ENCODE peak calls at places on chromosomes 6 and 20, in six cellular contexts. One of them, this sample, is unnamed.

GRCh38 chr6:117188627-117189201 is 76.6 kb upstream of the VGLL2 start:
- DNase-seq in left ventricle myocardium inferior: no peak
- DNase-seq in foreskin fibroblast: peak
- DNase-seq in breast epithelium: no peak
- DNase-seq in testis: no peak
- DNase-seq in fibroblast of lung: no peak
- DNase-seq in this sample: peak

GRCh38 chr6:7680393-7681075 is 45.4 kb upstream of the BMP6 start:
- DNase-seq in breast epithelium: no peak
- DNase-seq in left ventricle myocardium inferior: no peak
- DNase-seq in foreskin fibroblast: no peak
- DNase-seq in testis: no peak
- DNase-seq in fibroblast of lung: no peak
- DNase-seq in this sample: no peak

GRCh38 chr6:133130863-133131262 is 110.3 kb upstream of the EYA4 start:
- DNase-seq in foreskin fibroblast: peak
- DNase-seq in left ventricle myocardium inferior: peak
- DNase-seq in breast epithelium: peak
- DNase-seq in fibroblast of lung: peak
- DNase-seq in testis: peak
- DNase-seq in this sample: peak

GRCh38 chr20:38473353-38473795 is 731 bp downstream of the RALGAPB start:
- DNase-seq in left ventricle myocardium inferior: no peak
- DNase-seq in foreskin fibroblast: peak
- DNase-seq in fibroblast of lung: peak
- DNase-seq in breast epithelium: peak
- DNase-seq in testis: no peak
- DNase-seq in this sample: no peak

GRCh38 chr6:4805553-4806307 is 29.5 kb downstream of the CDYL start:
- DNase-seq in left ventricle myocardium inferior: peak
- DNase-seq in foreskin fibroblast: peak
- DNase-seq in fibroblast of lung: peak
- DNase-seq in testis: peak
- DNase-seq in breast epithelium: no peak
- DNase-seq in this sample: no peak

GRCh38 chr6:47428746-47429664 is 48.6 kb upstream of the CD2AP start:
- DNase-seq in fibroblast of lung: no peak
- DNase-seq in foreskin fibroblast: no peak
- DNase-seq in testis: no peak
- DNase-seq in breast epithelium: no peak
- DNase-seq in left ventricle myocardium inferior: no peak
- DNase-seq in this sample: no peak

GRCh38 chr6:154721460-154721859 is 11.8 kb upstream of the SCAF8 start:
- DNase-seq in left ventricle myocardium inferior: no peak
- DNase-seq in testis: no peak
- DNase-seq in foreskin fibroblast: no peak
- DNase-seq in fibroblast of lung: peak
- DNase-seq in breast epithelium: peak
- DNase-seq in this sample: peak

GRCh38 chr6:41027251-41027650 is 11.8 kb downstream of the UNC5CL start:
- DNase-seq in fibroblast of lung: no peak
- DNase-seq in breast epithelium: no peak
- DNase-seq in testis: no peak
- DNase-seq in left ventricle myocardium inferior: no peak
- DNase-seq in foreskin fibroblast: no peak
- DNase-seq in this sample: no peak

GRCh38 chr6:105851181-105851580 is 235.0 kb upstream of the PRDM1 start:
- DNase-seq in foreskin fibroblast: peak
- DNase-seq in fibroblast of lung: peak
- DNase-seq in testis: no peak
- DNase-seq in breast epithelium: no peak
- DNase-seq in left ventricle myocardium inferior: peak
- DNase-seq in this sample: no peak

GRCh38 chr6:87921034-87921433 is 126.6 kb upstream of the SPACA1 start:
- DNase-seq in testis: no peak
- DNase-seq in fibroblast of lung: no peak
- DNase-seq in breast epithelium: no peak
- DNase-seq in foreskin fibroblast: no peak
- DNase-seq in left ventricle myocardium inferior: no peak
- DNase-seq in this sample: no peak

GRCh38 chr6:42564496-42564890 is 664 bp downstream of the UBR2 start:
- DNase-seq in breast epithelium: no peak
- DNase-seq in fibroblast of lung: no peak
- DNase-seq in left ventricle myocardium inferior: no peak
- DNase-seq in testis: no peak
- DNase-seq in foreskin fibroblast: no peak
- DNase-seq in this sample: peak

GRCh38 chr6:105015482-105015881 is 58.6 kb downstream of the LIN28B start:
- DNase-seq in fibroblast of lung: peak
- DNase-seq in foreskin fibroblast: peak
- DNase-seq in testis: no peak
- DNase-seq in left ventricle myocardium inferior: no peak
- DNase-seq in breast epithelium: no peak
- DNase-seq in this sample: peak

GRCh38 chr6:123967900-123968299 is 164.2 kb downstream of the NKAIN2 start:
- DNase-seq in foreskin fibroblast: no peak
- DNase-seq in fibroblast of lung: no peak
- DNase-seq in testis: no peak
- DNase-seq in left ventricle myocardium inferior: no peak
- DNase-seq in breast epithelium: no peak
- DNase-seq in this sample: no peak

GRCh38 chr6:19851273-19852089 is 14.3 kb downstream of the ID4 start:
- DNase-seq in left ventricle myocardium inferior: no peak
- DNase-seq in fibroblast of lung: peak
- DNase-seq in breast epithelium: no peak
- DNase-seq in testis: peak
- DNase-seq in foreskin fibroblast: peak
- DNase-seq in this sample: peak

GRCh38 chr6:109713097-109713496 is 22.0 kb downstream of the FIG4 start:
- DNase-seq in left ventricle myocardium inferior: no peak
- DNase-seq in breast epithelium: no peak
- DNase-seq in fibroblast of lung: no peak
- DNase-seq in foreskin fibroblast: peak
- DNase-seq in testis: no peak
- DNase-seq in this sample: peak

GRCh38 chr6:13147396-13148181 is 180.7 kb downstream of the TBC1D7 start:
- DNase-seq in left ventricle myocardium inferior: no peak
- DNase-seq in testis: no peak
- DNase-seq in fibroblast of lung: no peak
- DNase-seq in breast epithelium: no peak
- DNase-seq in foreskin fibroblast: no peak
- DNase-seq in this sample: no peak

GRCh38 chr20:46246527-46246926 is 61.8 kb downstream of the CDH22 start:
- DNase-seq in testis: no peak
- DNase-seq in fibroblast of lung: no peak
- DNase-seq in left ventricle myocardium inferior: no peak
- DNase-seq in foreskin fibroblast: no peak
- DNase-seq in breast epithelium: no peak
- DNase-seq in this sample: no peak

GRCh38 chr6:113920663-113921267 is 50.2 kb downstream of the HDAC2 start:
- DNase-seq in breast epithelium: no peak
- DNase-seq in left ventricle myocardium inferior: no peak
- DNase-seq in fibroblast of lung: no peak
- DNase-seq in testis: no peak
- DNase-seq in foreskin fibroblast: no peak
- DNase-seq in this sample: no peak

GRCh38 chr20:12177657-12178293 is 260.1 kb downstream of the BTBD3 start:
- DNase-seq in foreskin fibroblast: peak
- DNase-seq in testis: peak
- DNase-seq in fibroblast of lung: no peak
- DNase-seq in left ventricle myocardium inferior: no peak
- DNase-seq in breast epithelium: no peak
- DNase-seq in this sample: no peak

GRCh38 chr20:24875078-24875477 is 74.0 kb upstream of the CST7 start:
- DNase-seq in testis: no peak
- DNase-seq in fibroblast of lung: no peak
- DNase-seq in foreskin fibroblast: no peak
- DNase-seq in left ventricle myocardium inferior: no peak
- DNase-seq in breast epithelium: no peak
- DNase-seq in this sample: no peak

GRCh38 chr20:39109933-39110818 is 148.0 kb downstream of the DHX35 start:
- DNase-seq in left ventricle myocardium inferior: no peak
- DNase-seq in breast epithelium: no peak
- DNase-seq in testis: no peak
- DNase-seq in foreskin fibroblast: no peak
- DNase-seq in fibroblast of lung: no peak
- DNase-seq in this sample: no peak

GRCh38 chr6:147509900-147510299 is 1.4 kb downstream of the SAMD5 start:
- DNase-seq in testis: no peak
- DNase-seq in breast epithelium: no peak
- DNase-seq in fibroblast of lung: no peak
- DNase-seq in left ventricle myocardium inferior: no peak
- DNase-seq in foreskin fibroblast: no peak
- DNase-seq in this sample: no peak

GRCh38 chr6:29617782-29618557 is 15.0 kb downstream of the GABBR1 start:
- DNase-seq in fibroblast of lung: no peak
- DNase-seq in left ventricle myocardium inferior: no peak
- DNase-seq in breast epithelium: no peak
- DNase-seq in testis: no peak
- DNase-seq in foreskin fibroblast: no peak
- DNase-seq in this sample: no peak

GRCh38 chr6:36204068-36204753 is 7.7 kb downstream of the BRPF3 start:
- DNase-seq in breast epithelium: no peak
- DNase-seq in foreskin fibroblast: no peak
- DNase-seq in testis: no peak
- DNase-seq in fibroblast of lung: no peak
- DNase-seq in left ventricle myocardium inferior: no peak
- DNase-seq in this sample: no peak

GRCh38 chr6:36209606-36210005 is 13.1 kb downstream of the BRPF3 start:
- DNase-seq in foreskin fibroblast: no peak
- DNase-seq in testis: no peak
- DNase-seq in left ventricle myocardium inferior: no peak
- DNase-seq in breast epithelium: no peak
- DNase-seq in fibroblast of lung: no peak
- DNase-seq in this sample: no peak

GRCh38 chr6:36210886-36211595 is 14.5 kb downstream of the BRPF3 start:
- DNase-seq in testis: no peak
- DNase-seq in left ventricle myocardium inferior: no peak
- DNase-seq in foreskin fibroblast: no peak
- DNase-seq in breast epithelium: no peak
- DNase-seq in fibroblast of lung: no peak
- DNase-seq in this sample: no peak

GRCh38 chr6:36207155-36207554 is 10.6 kb downstream of the BRPF3 start:
- DNase-seq in left ventricle myocardium inferior: no peak
- DNase-seq in foreskin fibroblast: no peak
- DNase-seq in breast epithelium: no peak
- DNase-seq in testis: no peak
- DNase-seq in fibroblast of lung: no peak
- DNase-seq in this sample: no peak

GRCh38 chr6:36210157-36210556 is 13.6 kb downstream of the BRPF3 start:
- DNase-seq in left ventricle myocardium inferior: no peak
- DNase-seq in testis: no peak
- DNase-seq in fibroblast of lung: no peak
- DNase-seq in foreskin fibroblast: no peak
- DNase-seq in breast epithelium: no peak
- DNase-seq in this sample: no peak
- TF ChIP-seq CTCF in left ventricle myocardium inferior: no peak
- TF ChIP-seq CTCF in testis: no peak
- TF ChIP-seq CTCF in fibroblast of lung: no peak
- TF ChIP-seq CTCF in foreskin fibroblast: no peak
- TF ChIP-seq CTCF in breast epithelium: no peak
- TF ChIP-seq CTCF in this sample: no peak

GRCh38 chr20:52958206-52958605 is 14.0 kb upstream of the TSHZ2 start:
- DNase-seq in breast epithelium: no peak
- DNase-seq in testis: no peak
- DNase-seq in left ventricle myocardium inferior: no peak
- DNase-seq in foreskin fibroblast: peak
- DNase-seq in fibroblast of lung: no peak
- DNase-seq in this sample: no peak

GRCh38 chr20:52954849-52955248 is 17.3 kb upstream of the TSHZ2 start:
- DNase-seq in foreskin fibroblast: no peak
- DNase-seq in breast epithelium: no peak
- DNase-seq in fibroblast of lung: no peak
- DNase-seq in testis: no peak
- DNase-seq in left ventricle myocardium inferior: no peak
- DNase-seq in this sample: no peak

GRCh38 chr20:52962183-52962582 is 10.0 kb upstream of the TSHZ2 start:
- DNase-seq in foreskin fibroblast: no peak
- DNase-seq in left ventricle myocardium inferior: no peak
- DNase-seq in breast epithelium: no peak
- DNase-seq in testis: no peak
- DNase-seq in fibroblast of lung: no peak
- DNase-seq in this sample: no peak

DNA sequence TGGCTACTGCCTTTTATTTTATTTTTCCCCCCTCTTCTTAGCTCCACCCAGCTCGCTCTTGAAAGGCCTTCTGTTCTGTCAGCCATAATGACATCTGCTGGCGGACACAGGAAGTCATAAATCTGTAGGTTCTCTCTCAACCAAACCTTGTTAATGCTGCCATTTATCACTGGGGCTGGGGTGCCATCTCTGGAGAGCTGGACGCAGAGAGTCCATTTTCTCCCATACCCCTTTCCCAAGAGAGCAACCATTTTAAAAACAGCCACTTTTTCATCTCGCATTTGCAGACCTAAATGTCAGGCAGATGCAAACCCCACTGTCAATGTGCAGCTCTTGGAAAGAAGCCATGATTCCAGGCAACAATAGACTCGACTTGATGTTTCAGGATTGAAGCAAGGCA is 13.0 kb upstream of the TSHZ2 start:
- DNase-seq in left ventricle myocardium inferior: no peak
- DNase-seq in testis: no peak
- DNase-seq in fibroblast of lung: peak
- DNase-seq in breast epithelium: no peak
- DNase-seq in foreskin fibroblast: no peak
- DNase-seq in this sample: no peak
- TF ChIP-seq CTCF in left ventricle myocardium inferior: no peak
- TF ChIP-seq CTCF in testis: no peak
- TF ChIP-seq CTCF in fibroblast of lung: no peak
- TF ChIP-seq CTCF in breast epithelium: no peak
- TF ChIP-seq CTCF in foreskin fibroblast: no peak
- TF ChIP-seq CTCF in this sample: peak

DNA sequence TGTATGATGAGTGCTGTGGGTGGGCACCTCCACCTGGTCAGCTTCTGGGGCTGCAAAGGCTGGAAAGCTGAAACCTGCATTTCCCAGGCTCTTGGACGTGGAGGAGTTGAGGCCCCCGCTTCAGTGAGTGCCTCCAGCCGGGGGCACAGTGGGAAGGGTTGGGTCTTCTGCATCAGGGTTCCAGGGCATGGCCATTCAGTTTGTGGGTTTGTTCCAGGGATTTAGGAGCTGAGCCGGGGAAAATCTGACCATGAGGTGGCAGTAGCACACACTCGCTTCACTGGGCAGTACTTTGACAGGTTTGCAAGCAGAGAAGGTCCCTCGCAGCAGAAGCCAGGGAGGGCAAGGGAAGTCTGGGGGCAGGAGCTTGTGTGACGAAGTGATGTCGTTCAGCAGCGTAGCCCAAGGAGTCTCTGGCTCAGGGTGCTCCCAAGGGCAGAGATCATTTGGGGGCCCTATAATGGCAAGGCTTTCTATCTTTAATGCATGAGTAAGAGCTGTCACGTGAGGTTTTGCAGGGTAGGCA is 69.5 kb upstream of the SULF2 start:
- DNase-seq in fibroblast of lung: peak
- DNase-seq in left ventricle myocardium inferior: no peak
- DNase-seq in foreskin fibroblast: peak
- DNase-seq in testis: peak
- DNase-seq in breast epithelium: no peak
- DNase-seq in this sample: peak
- TF ChIP-seq CTCF in fibroblast of lung: peak
- TF ChIP-seq CTCF in left ventricle myocardium inferior: peak
- TF ChIP-seq CTCF in foreskin fibroblast: peak
- TF ChIP-seq CTCF in testis: peak
- TF ChIP-seq CTCF in breast epithelium: no peak
- TF ChIP-seq CTCF in this sample: peak

GRCh38 chr20:57944988-57945387 is 235.2 kb upstream of the PMEPA1 start:
- DNase-seq in testis: no peak
- DNase-seq in left ventricle myocardium inferior: no peak
- DNase-seq in breast epithelium: no peak
- DNase-seq in fibroblast of lung: no peak
- DNase-seq in foreskin fibroblast: no peak
- DNase-seq in this sample: no peak
- TF ChIP-seq CTCF in testis: no peak
- TF ChIP-seq CTCF in left ventricle myocardium inferior: no peak
- TF ChIP-seq CTCF in breast epithelium: no peak
- TF ChIP-seq CTCF in fibroblast of lung: no peak
- TF ChIP-seq CTCF in foreskin fibroblast: no peak
- TF ChIP-seq CTCF in this sample: no peak

This sample was measured in foreskin keratinocyte.